ENCODE peak calls at places on chromosomes 11 and 22, in four cellular contexts. One of them, this sample, is unnamed.

GRCh38 chr11:70212227-70212811 is 9.2 kb downstream of the FADD start:
- DNase-seq in sigmoid colon: no peak
- DNase-seq in mammary epithelial cell: no peak
- DNase-seq in small intestine: peak
- DNase-seq in this sample: no peak

GRCh38 chr11:106998126-106998525 is 20.1 kb downstream of the GUCY1A2 start:
- DNase-seq in sigmoid colon: no peak
- DNase-seq in mammary epithelial cell: no peak
- DNase-seq in small intestine: no peak
- DNase-seq in this sample: no peak

GRCh38 chr22:39290724-39291161 is 28.7 kb downstream of the RPL3 start:
- DNase-seq in small intestine: no peak
- DNase-seq in sigmoid colon: peak
- DNase-seq in mammary epithelial cell: peak
- DNase-seq in this sample: no peak

GRCh38 chr22:43479311-43479710 is 67.5 kb downstream of the MPPED1 start:
- DNase-seq in mammary epithelial cell: no peak
- DNase-seq in sigmoid colon: no peak
- DNase-seq in small intestine: no peak
- DNase-seq in this sample: no peak

GRCh38 chr22:31681625-31682345 is 19.8 kb upstream of the PISD start:
- DNase-seq in mammary epithelial cell: no peak
- DNase-seq in sigmoid colon: peak
- DNase-seq in small intestine: no peak
- DNase-seq in this sample: no peak

GRCh38 chr11:64247729-64248531 is 1.2 kb upstream of the PPP1R14B start:
- DNase-seq in mammary epithelial cell: no peak
- DNase-seq in sigmoid colon: no peak
- DNase-seq in small intestine: peak
- DNase-seq in this sample: no peak

GRCh38 chr11:7548659-7549283 is 35.0 kb downstream of the PPFIBP2 start:
- DNase-seq in mammary epithelial cell: no peak
- DNase-seq in small intestine: peak
- DNase-seq in sigmoid colon: no peak
- DNase-seq in this sample: no peak

GRCh38 chr11:64571050-64571409 is 20.0 kb upstream of the SLC22A12 start:
- DNase-seq in sigmoid colon: peak
- DNase-seq in mammary epithelial cell: no peak
- DNase-seq in small intestine: no peak
- DNase-seq in this sample: no peak

GRCh38 chr11:120128392-120129172 is 9.3 kb downstream of the TRIM29 start:
- DNase-seq in small intestine: peak
- DNase-seq in sigmoid colon: peak
- DNase-seq in mammary epithelial cell: peak
- DNase-seq in this sample: no peak

GRCh38 chr11:47606731-47607130 is 12.5 kb upstream of the C1QTNF4 start:
- DNase-seq in sigmoid colon: no peak
- DNase-seq in small intestine: no peak
- DNase-seq in mammary epithelial cell: no peak
- DNase-seq in this sample: no peak

GRCh38 chr11:47611240-47611863 is 17.1 kb upstream of the C1QTNF4 start:
- DNase-seq in mammary epithelial cell: no peak
- DNase-seq in sigmoid colon: no peak
- DNase-seq in small intestine: no peak
- DNase-seq in this sample: no peak

GRCh38 chr11:47609675-47610074 is 15.5 kb upstream of the C1QTNF4 start:
- DNase-seq in sigmoid colon: no peak
- DNase-seq in mammary epithelial cell: no peak
- DNase-seq in small intestine: no peak
- DNase-seq in this sample: no peak

GRCh38 chr11:47605921-47606320 is 11.7 kb upstream of the C1QTNF4 start:
- DNase-seq in small intestine: no peak
- DNase-seq in sigmoid colon: no peak
- DNase-seq in mammary epithelial cell: no peak
- DNase-seq in this sample: no peak

DNA sequence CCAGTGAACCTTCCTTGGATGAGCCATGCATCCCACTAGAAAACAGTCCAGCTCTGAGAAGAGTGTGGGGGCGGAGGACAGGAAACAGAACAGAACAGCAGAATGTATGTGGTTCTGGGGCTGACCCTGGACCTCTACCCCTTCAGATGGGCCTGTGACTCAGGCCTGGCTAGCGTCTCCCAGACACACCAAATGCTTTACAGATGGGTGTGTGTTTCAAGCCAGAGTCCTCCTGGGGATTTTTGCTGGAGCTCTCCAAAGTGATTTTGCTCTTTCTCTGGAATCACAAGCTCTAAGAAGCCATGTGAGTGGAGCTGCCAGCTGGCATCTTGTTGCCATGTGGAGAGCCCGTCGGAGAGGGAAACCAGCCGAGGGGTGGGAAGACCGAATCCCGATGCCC is 13.2 kb upstream of the C1QTNF4 start:
- DNase-seq in sigmoid colon: no peak
- DNase-seq in mammary epithelial cell: peak
- DNase-seq in small intestine: no peak
- DNase-seq in this sample: no peak
- H3K27ac ChIP-seq in sigmoid colon: no peak
- H3K27ac ChIP-seq in mammary epithelial cell: no peak
- H3K27ac ChIP-seq in small intestine: no peak
- H3K27ac ChIP-seq in this sample: peak

GRCh38 chr11:12439615-12440014 is 62.2 kb downstream of the PARVA start:
- DNase-seq in small intestine: peak
- DNase-seq in mammary epithelial cell: no peak
- DNase-seq in sigmoid colon: no peak
- DNase-seq in this sample: no peak
- H3K27ac ChIP-seq in small intestine: peak
- H3K27ac ChIP-seq in mammary epithelial cell: no peak
- H3K27ac ChIP-seq in sigmoid colon: peak
- H3K27ac ChIP-seq in this sample: no peak

GRCh38 chr22:28112130-28112529 is 193.1 kb upstream of the PITPNB start:
- DNase-seq in small intestine: no peak
- DNase-seq in sigmoid colon: no peak
- DNase-seq in mammary epithelial cell: no peak
- DNase-seq in this sample: no peak
- H3K27ac ChIP-seq in small intestine: no peak
- H3K27ac ChIP-seq in sigmoid colon: peak
- H3K27ac ChIP-seq in mammary epithelial cell: no peak
- H3K27ac ChIP-seq in this sample: no peak

DNA sequence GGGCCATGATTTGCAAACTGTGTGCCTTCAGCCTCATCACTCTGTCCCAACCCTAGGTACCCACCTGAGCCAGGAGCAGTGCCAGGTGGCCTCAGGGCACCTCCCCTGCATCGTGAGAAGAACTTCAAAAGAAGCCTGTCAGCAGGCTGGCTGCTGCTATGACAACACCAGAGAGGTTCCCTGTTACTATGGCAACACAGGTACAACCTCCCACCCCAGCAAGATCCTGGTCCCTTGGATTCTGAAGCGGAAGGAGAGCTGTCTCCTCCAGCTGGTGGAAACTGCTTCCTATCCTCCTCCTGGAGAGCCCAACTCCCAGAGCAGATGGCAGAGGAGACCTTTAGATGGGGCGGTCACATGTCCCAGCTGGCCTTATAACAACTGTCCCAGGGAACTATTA is 2.9 kb downstream of the ZP1 start:
- DNase-seq in sigmoid colon: peak
- DNase-seq in small intestine: peak
- DNase-seq in mammary epithelial cell: no peak
- DNase-seq in this sample: no peak
- H3K27ac ChIP-seq in sigmoid colon: no peak
- H3K27ac ChIP-seq in small intestine: no peak
- H3K27ac ChIP-seq in mammary epithelial cell: no peak
- H3K27ac ChIP-seq in this sample: peak

GRCh38 chr11:36389811-36390210 is 93.7 kb downstream of the PRR5L start:
- DNase-seq in mammary epithelial cell: peak
- DNase-seq in small intestine: no peak
- DNase-seq in sigmoid colon: no peak
- DNase-seq in this sample: no peak
- H3K27ac ChIP-seq in mammary epithelial cell: no peak
- H3K27ac ChIP-seq in small intestine: no peak
- H3K27ac ChIP-seq in sigmoid colon: no peak
- H3K27ac ChIP-seq in this sample: no peak

DNA sequence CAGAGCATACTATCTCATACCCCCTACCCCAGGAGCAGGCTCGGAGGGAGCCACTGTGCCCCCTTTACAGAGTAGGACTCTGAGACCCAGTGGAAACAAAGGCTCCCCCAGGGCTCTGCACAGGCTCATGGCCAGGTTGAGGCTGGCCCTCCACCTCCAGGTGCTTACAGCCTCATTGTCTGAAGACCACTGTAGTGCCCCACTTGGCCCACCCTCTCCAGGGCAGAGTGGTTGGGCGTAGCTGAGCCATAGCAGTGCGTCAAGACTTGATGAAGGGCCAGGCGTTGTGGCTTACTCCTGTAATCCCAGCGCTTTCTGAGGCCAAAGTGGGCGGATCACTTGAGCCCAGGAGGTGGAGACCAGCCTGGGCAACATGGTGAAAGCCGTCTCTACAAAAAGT is 1.7 kb downstream of the ANKRD13D start:
- DNase-seq in small intestine: no peak
- DNase-seq in sigmoid colon: peak
- DNase-seq in mammary epithelial cell: no peak
- DNase-seq in this sample: no peak
- H3K27ac ChIP-seq in small intestine: peak
- H3K27ac ChIP-seq in sigmoid colon: peak
- H3K27ac ChIP-seq in mammary epithelial cell: no peak
- H3K27ac ChIP-seq in this sample: no peak

GRCh38 chr11:96276836-96277235 is 66.2 kb downstream of the MAML2 start:
- DNase-seq in mammary epithelial cell: no peak
- DNase-seq in small intestine: no peak
- DNase-seq in sigmoid colon: no peak
- DNase-seq in this sample: no peak

GRCh38 chr11:96275807-96276594 is 67.0 kb downstream of the MAML2 start:
- DNase-seq in small intestine: no peak
- DNase-seq in sigmoid colon: no peak
- DNase-seq in mammary epithelial cell: no peak
- DNase-seq in this sample: no peak

GRCh38 chr11:96273507-96273906 is 69.5 kb downstream of the MAML2 start:
- DNase-seq in sigmoid colon: no peak
- DNase-seq in mammary epithelial cell: no peak
- DNase-seq in small intestine: no peak
- DNase-seq in this sample: no peak

GRCh38 chr11:96271777-96272176 is 71.2 kb downstream of the MAML2 start:
- DNase-seq in small intestine: no peak
- DNase-seq in mammary epithelial cell: no peak
- DNase-seq in sigmoid colon: no peak
- DNase-seq in this sample: no peak

DNA sequence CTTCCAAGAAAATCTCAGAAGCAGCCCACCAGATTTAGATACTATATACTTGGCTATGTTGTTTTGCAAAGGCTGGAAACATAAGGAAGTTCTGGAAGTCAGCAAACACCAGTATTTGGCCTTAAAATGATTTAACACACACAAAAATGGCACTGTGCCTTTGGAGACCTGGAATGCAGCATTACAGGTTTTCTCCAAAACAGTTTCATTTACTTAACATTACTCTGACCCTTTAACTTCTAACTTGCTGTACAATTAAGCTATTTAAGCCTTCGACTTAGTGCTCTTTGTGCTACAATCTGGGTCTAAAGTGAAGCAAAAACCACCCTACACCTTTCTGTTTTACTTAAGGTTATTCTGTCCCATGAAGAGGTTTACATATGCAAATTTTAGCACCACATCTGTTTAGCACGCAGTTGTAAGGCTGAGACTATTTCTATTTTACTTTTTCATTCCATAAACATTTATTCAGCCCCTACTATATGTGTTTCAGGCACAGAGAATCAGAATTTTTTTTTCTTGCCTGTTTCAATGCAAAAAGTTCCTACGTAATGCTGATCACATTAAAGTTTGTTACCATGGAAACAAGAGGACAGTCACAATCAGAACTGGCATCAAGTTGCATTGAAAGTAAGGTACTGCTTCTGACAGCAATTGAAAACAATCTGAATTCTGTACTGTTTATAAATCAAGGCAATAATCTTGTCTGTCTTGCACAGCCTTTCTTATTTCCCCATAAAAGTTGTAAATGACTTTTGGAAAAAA is 70.3 kb downstream of the MAML2 start:
- DNase-seq in small intestine: no peak
- DNase-seq in mammary epithelial cell: peak
- DNase-seq in sigmoid colon: no peak
- DNase-seq in this sample: no peak
- H3K27ac ChIP-seq in small intestine: no peak
- H3K27ac ChIP-seq in mammary epithelial cell: peak
- H3K27ac ChIP-seq in sigmoid colon: no peak
- H3K27ac ChIP-seq in this sample: no peak

DNA sequence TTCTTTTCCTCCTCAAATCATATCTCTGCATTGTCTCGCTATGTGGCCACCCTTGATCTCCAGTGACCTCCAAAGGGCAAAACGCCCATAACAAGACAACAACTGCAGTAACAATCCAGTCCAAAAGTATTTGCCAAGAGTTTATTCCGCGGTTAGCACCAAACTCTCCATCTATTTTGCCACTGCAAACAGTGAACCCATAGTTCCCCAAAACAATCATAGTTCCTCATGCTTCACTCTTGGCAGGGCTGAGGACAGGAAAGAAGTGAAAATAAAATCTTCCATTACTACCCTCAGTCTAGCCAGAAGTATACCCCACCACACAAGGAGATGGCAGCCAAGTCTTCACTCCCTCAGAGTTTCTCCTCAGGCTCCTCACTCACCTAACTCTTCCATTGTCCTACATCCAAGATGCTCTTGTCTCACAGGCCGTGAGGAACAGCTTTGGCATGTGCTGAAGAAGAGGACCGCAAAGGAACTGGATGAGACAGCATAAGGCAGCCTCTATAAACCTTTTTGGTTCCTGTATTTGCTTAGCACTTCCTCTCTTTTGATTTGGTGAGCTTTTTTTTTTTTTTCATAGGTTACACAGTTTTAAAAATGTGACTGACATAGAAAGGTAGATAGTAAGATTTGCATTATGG is at the start of gene LPXN:
- DNase-seq in mammary epithelial cell: peak
- DNase-seq in small intestine: peak
- DNase-seq in sigmoid colon: no peak
- DNase-seq in this sample: no peak
- H3K27ac ChIP-seq in mammary epithelial cell: peak
- H3K27ac ChIP-seq in small intestine: peak
- H3K27ac ChIP-seq in sigmoid colon: peak
- H3K27ac ChIP-seq in this sample: peak

GRCh38 chr11:67632982-67633755 is 3.4 kb upstream of the NUDT8 start:
- DNase-seq in mammary epithelial cell: no peak
- DNase-seq in sigmoid colon: peak
- DNase-seq in small intestine: no peak
- DNase-seq in this sample: no peak

GRCh38 chr11:67636962-67637361 is 2.6 kb downstream of the TBX10 start:
- DNase-seq in small intestine: no peak
- DNase-seq in mammary epithelial cell: no peak
- DNase-seq in sigmoid colon: peak
- DNase-seq in this sample: no peak

GRCh38 chr11:67634366-67635230 is 4.9 kb upstream of the NUDT8 start:
- DNase-seq in small intestine: peak
- DNase-seq in sigmoid colon: peak
- DNase-seq in mammary epithelial cell: no peak
- DNase-seq in this sample: no peak

GRCh38 chr11:67633758-67634365 is 4.1 kb upstream of the NUDT8 start:
- DNase-seq in small intestine: peak
- DNase-seq in sigmoid colon: peak
- DNase-seq in mammary epithelial cell: no peak
- DNase-seq in this sample: no peak

GRCh38 chr11:67635231-67635521 is 4.4 kb downstream of the TBX10 start:
- DNase-seq in mammary epithelial cell: no peak
- DNase-seq in sigmoid colon: no peak
- DNase-seq in small intestine: no peak
- DNase-seq in this sample: no peak
- H3K27ac ChIP-seq in mammary epithelial cell: no peak
- H3K27ac ChIP-seq in sigmoid colon: no peak
- H3K27ac ChIP-seq in small intestine: peak
- H3K27ac ChIP-seq in this sample: no peak

This sample was measured in caudate nucleus.